ENCODE peak calls at places on chromosome 7, in eight cellular contexts. P is effector memory CD4-positive, alpha-beta T cell; U is Panc1; R is left lung; W is spleen; J is lower lobe of right lung; M is DND-41; C is right atrium auricular region. Q is an unnamed sample. For H3K4me1 and H3K27me3, the result is how much of the 10 kb centered on the place peaks cover.

GRCh38 chr7:24963218-24963617 is 16.8 kb downstream of the OSBPL3 start:
- DNase-seq in M (peak), W (peak), J (peak), P (no peak), C (peak), U (no peak), R (peak), Q (no peak)

GRCh38 chr7:2979276-2979675 is 64.4 kb downstream of the CARD11 start:
- DNase-seq in W (no peak), J (no peak), R (no peak), M (no peak), C (no peak), P (no peak), U (no peak), Q (no peak)

GRCh38 chr7:117411539-117411938 is 15.8 kb downstream of the ASZ1 start:
- DNase-seq in J (no peak), P (no peak), U (no peak), R (no peak), W (no peak), C (no peak), M (no peak), Q (no peak)

GRCh38 chr7:21469894-21470293 is 42.0 kb downstream of the SP4 start:
- DNase-seq in U (no peak), J (no peak), C (no peak), P (no peak), M (no peak), W (no peak), R (no peak), Q (no peak)

GRCh38 chr7:115216652-115217051 is 294.8 kb downstream of the MDFIC start:
- DNase-seq in P (no peak), W (no peak), J (no peak), C (no peak), R (no peak), M (no peak), U (no peak), Q (no peak)

GRCh38 chr7:17233643-17234397 is 64.6 kb upstream of the AHR start:
- DNase-seq in P (peak), U (peak), R (no peak), M (peak), J (no peak), W (no peak), C (no peak), Q (peak)

GRCh38 chr7:24574365-24574764 is 1.1 kb downstream of the PALS2 start:
- DNase-seq in W (no peak), R (no peak), C (no peak), J (no peak), P (no peak), M (no peak), U (no peak), Q (no peak)

GRCh38 chr7:92608380-92609322 is 18.5 kb upstream of the FAM133B start:
- DNase-seq in P (no peak), C (no peak), M (no peak), J (peak), R (peak), W (no peak), U (no peak), Q (no peak)

GRCh38 chr7:152752513-152752912 is 7.0 kb upstream of the ACTR3B start:
- DNase-seq in U (no peak), P (no peak), R (no peak), J (no peak), W (no peak), M (no peak), C (no peak), Q (no peak)

GRCh38 chr7:50721160-50721559 is 61.5 kb downstream of the GRB10 start:
- DNase-seq in R (no peak), W (no peak), C (no peak), J (no peak), M (no peak), U (no peak), P (no peak), Q (no peak)

GRCh38 chr7:90594791-90595317 is 1.3 kb upstream of the CDK14 start:
- DNase-seq in M (no peak), R (peak), J (no peak), U (no peak), C (peak), P (no peak), W (no peak), Q (no peak)

GRCh38 chr7:121994625-121995410 is 121.9 kb downstream of the PTPRZ1 start:
- DNase-seq in P (no peak), M (peak), U (peak), R (peak), C (peak), J (no peak), W (no peak), Q (peak)

GRCh38 chr7:334618-335357 is 44.8 kb downstream of the FOXL3 start:
- DNase-seq in P (no peak), M (no peak), W (no peak), J (no peak), U (no peak), C (no peak), R (no peak), Q (peak)

GRCh38 chr7:52017802-52018679 is 701.4 kb upstream of the COBL start:
- DNase-seq in P (no peak), M (peak), J (no peak), W (no peak), R (no peak), C (no peak), U (peak), Q (no peak)

GRCh38 chr7:101216001-101216859 is 1.2 kb downstream of the PLOD3 start:
- DNase-seq in M (no peak), W (no peak), P (no peak), R (peak), U (no peak), C (no peak), J (peak), Q (no peak)

GRCh38 chr7:2012981-2013380 is 219.8 kb downstream of the MAD1L1 start:
- DNase-seq in U (no peak), W (peak), M (no peak), R (peak), C (no peak), J (peak), P (no peak), Q (no peak)

GRCh38 chr7:16392990-16393523 is 28.3 kb downstream of the CRPPA start:
- DNase-seq in W (no peak), M (no peak), J (no peak), U (no peak), C (no peak), P (no peak), R (no peak), Q (no peak)

GRCh38 chr7:64099656-64100531 is 54.7 kb downstream of the ZNF727 start:
- DNase-seq in W (peak), J (no peak), C (peak), U (no peak), R (no peak), P (no peak), M (no peak), Q (no peak)

GRCh38 chr7:44163591-44163990 is 22.5 kb upstream of the MYL7 start:
- DNase-seq in C (no peak), M (no peak), J (no peak), R (no peak), W (no peak), P (no peak), U (no peak), Q (no peak)

GRCh38 chr7:157972914-157973313 is 614.7 kb downstream of the PTPRN2 start:
- DNase-seq in U (no peak), R (no peak), J (no peak), C (no peak), P (no peak), M (no peak), W (peak), Q (no peak)

GRCh38 chr7:2724453-2725177 is 36.6 kb downstream of the AMZ1 start:
- DNase-seq in U (no peak), P (no peak), W (peak), R (peak), M (no peak), C (no peak), J (no peak), Q (peak)

GRCh38 chr7:146116452-146117219 is at the start of gene CNTNAP2:
- DNase-seq in M (no peak), W (peak), U (no peak), J (no peak), C (no peak), P (no peak), R (no peak), Q (no peak)

GRCh38 chr7:81190997-81191747 is 272.3 kb upstream of the SEMA3C start:
- DNase-seq in J (no peak), U (peak), W (no peak), M (no peak), R (no peak), C (no peak), P (no peak), Q (no peak)

GRCh38 chr7:30921540-30921930 is 9.9 kb downstream of the AQP1 start:
- DNase-seq in J (no peak), W (peak), C (no peak), R (no peak), P (no peak), U (no peak), M (no peak), Q (no peak)

GRCh38 chr7:371779-372545 is 82.0 kb downstream of the FOXL3 start:
- DNase-seq in W (peak), C (no peak), P (no peak), M (no peak), U (no peak), R (peak), J (no peak), Q (no peak)

GRCh38 chr7:18727094-18727870 is 231.7 kb downstream of the HDAC9 start:
- DNase-seq in W (no peak), C (no peak), P (no peak), R (no peak), M (no peak), J (no peak), U (no peak), Q (no peak)

GRCh38 chr7:503575-504111 is 16.0 kb downstream of the PDGFA start:
- DNase-seq in P (no peak), U (no peak), M (no peak), J (peak), R (peak), W (peak), C (no peak), Q (no peak)

GRCh38 chr7:117069379-117069778 is 116.1 kb downstream of the ST7 start:
- DNase-seq in M (no peak), U (no peak), W (no peak), C (no peak), R (no peak), P (no peak), J (no peak), Q (no peak)

GRCh38 chr7:112410087-112410486 is 40.2 kb upstream of the IFRD1 start:
- DNase-seq in R (no peak), M (no peak), U (no peak), W (no peak), C (no peak), P (no peak), J (no peak), Q (no peak)

GRCh38 chr7:70208236-70209063 is 610.2 kb downstream of the AUTS2 start:
- DNase-seq in U (no peak), W (no peak), R (no peak), P (no peak), C (no peak), J (no peak), M (peak), Q (no peak)

GRCh38 chr7:1705856-1706255 is 35.8 kb downstream of the ELFN1 start:
- DNase-seq in C (no peak), U (no peak), M (no peak), W (peak), J (peak), R (peak), P (no peak), Q (peak)

GRCh38 chr7:6306471-6306870 is 34.0 kb upstream of the CYTH3 start:
- DNase-seq in M (no peak), R (no peak), P (no peak), C (no peak), U (peak), J (no peak), W (no peak), Q (no peak)
- H3K4me1 ChIP-seq in M (under half), R (under half), P (under half), C (under half), U (under half), J (under half), W (under half), Q (under half)

DNA sequence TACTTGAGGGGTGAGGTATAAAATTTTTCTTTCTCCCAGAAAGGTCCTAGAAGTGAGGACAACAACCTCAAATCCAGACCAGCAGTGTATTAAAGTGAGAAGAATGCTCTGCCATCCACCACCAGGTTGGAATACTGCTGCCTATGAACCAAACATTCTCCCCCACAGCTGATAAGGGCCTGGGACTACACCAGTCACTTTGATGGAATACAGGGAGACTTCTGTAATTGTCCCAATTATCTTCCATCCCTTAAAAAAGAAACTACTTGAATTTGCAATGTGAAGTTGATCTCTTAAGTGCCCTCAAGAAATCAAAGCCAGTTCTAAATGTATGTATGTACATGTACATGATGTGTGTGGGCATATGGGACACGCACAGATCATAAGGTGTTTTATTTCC is 3.0 kb downstream of the TBX20 start:
- DNase-seq in C (no peak), P (no peak), M (no peak), U (no peak), W (no peak), J (no peak), R (no peak), Q (no peak)
- H3K27me3 ChIP-seq in C (under half), P (under half), M (under half), U (half or more), W (half or more), J (half or more), R (half or more), Q (under half)

DNA sequence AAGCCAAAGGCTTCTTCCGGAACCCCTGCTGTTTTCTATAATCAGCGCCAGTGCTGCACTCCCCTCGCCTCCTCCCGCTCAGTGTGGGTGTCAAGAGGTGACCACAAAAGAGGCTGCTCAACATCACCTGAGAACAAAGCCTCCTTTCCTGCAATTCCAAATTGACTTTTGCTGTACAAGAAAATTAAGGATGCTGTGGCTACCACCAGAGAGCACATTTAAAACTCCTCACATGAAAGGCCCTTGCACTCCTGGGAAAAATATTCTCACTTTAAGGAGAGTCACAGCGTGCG is 96.4 kb downstream of the HIPK2 start:
- DNase-seq in J (no peak), U (no peak), M (no peak), W (no peak), C (no peak), P (no peak), R (no peak), Q (no peak)
- H3K27ac ChIP-seq in J (peak), U (peak), M (no peak), W (no peak), C (peak), P (no peak), R (peak), Q (no peak)

GRCh38 chr7:25967278-25968204 is 184.5 kb upstream of the NFE2L3 start:
- DNase-seq in J (no peak), M (no peak), W (no peak), C (no peak), R (no peak), P (no peak), U (no peak), Q (no peak)
- H3K4me1 ChIP-seq in J (under half), M (under half), W (under half), C (under half), R (under half), P (under half), U (under half), Q (under half)

DNA sequence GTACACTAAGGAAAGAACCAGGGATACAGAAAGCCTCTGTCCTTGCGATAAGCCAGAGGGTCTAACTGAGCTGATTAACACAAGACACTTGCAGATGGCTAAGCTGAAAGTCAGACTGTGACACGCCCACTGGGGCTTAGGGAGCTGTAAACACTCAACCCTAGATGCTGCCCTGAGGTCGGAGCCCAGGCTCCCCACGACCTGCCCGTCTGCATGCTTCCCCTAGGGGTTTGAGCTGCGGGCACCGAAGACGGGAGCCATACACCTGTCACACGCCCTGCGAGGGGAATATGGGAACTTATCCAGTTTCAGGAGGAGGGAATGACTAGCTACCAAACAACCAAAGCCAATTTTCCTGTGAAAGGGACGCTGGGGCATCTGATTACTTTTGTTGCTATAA is 96.0 kb downstream of the HTR5A start:
- DNase-seq in C (no peak), J (no peak), R (no peak), U (no peak), M (no peak), P (no peak), W (no peak), Q (no peak)
- H3K27me3 ChIP-seq in C (under half), J (under half), R (under half), U (under half), M (under half), P (under half), W (under half), Q (under half)

GRCh38 chr7:97409346-97409745 is 291.8 kb downstream of the SDHAF3 start:
- DNase-seq in R (no peak), J (no peak), M (no peak), W (no peak), P (no peak), U (no peak), C (no peak), Q (no peak)

GRCh38 chr7:97401398-97401797 is 283.9 kb downstream of the SDHAF3 start:
- DNase-seq in W (no peak), U (no peak), M (no peak), C (no peak), J (no peak), R (no peak), P (no peak), Q (no peak)

GRCh38 chr7:97407106-97407505 is 289.6 kb downstream of the SDHAF3 start:
- DNase-seq in J (no peak), M (no peak), P (no peak), C (no peak), W (no peak), R (no peak), U (no peak), Q (no peak)

DNA sequence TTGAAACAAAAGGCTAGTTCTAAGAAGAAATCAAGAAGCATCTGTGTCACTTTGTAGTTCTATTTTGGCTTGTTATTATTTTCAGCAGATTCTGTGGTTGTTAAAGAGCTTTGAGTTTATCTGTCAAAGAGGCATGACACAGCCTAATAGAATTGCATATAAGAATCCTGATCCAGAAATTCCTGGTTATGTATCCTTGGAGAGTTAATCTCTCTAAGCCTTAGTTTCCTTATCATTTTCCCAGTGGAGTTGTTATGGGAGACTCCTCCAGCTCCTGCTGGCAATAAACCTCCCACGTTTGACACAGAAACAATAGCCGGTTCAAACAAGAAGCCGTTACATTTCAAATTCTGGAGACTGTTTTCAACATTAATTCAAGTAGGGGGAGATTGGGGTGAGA is 288.3 kb downstream of the SDHAF3 start:
- DNase-seq in C (no peak), P (no peak), M (no peak), W (no peak), U (no peak), R (no peak), J (no peak), Q (no peak)
- H3K27ac ChIP-seq in C (no peak), P (no peak), M (no peak), W (no peak), U (no peak), R (no peak), J (no peak), Q (no peak)

GRCh38 chr7:151085329-151085690 is 965 bp upstream of the AGAP3 start:
- DNase-seq in W (no peak), U (no peak), J (no peak), M (no peak), P (no peak), C (no peak), R (no peak), Q (no peak)
- H3K4me1 ChIP-seq in W (half or more), U (under half), J (half or more), M (half or more), P (under half), C (under half), R (under half), Q (half or more)

GRCh38 chr7:128988372-128988771 is 50.6 kb downstream of the IRF5 start:
- DNase-seq in W (no peak), R (no peak), P (no peak), J (no peak), U (no peak), M (no peak), C (no peak), Q (no peak)
- H3K27me3 ChIP-seq in W (under half), R (under half), P (under half), J (under half), U (under half), M (under half), C (under half), Q (under half)

DNA sequence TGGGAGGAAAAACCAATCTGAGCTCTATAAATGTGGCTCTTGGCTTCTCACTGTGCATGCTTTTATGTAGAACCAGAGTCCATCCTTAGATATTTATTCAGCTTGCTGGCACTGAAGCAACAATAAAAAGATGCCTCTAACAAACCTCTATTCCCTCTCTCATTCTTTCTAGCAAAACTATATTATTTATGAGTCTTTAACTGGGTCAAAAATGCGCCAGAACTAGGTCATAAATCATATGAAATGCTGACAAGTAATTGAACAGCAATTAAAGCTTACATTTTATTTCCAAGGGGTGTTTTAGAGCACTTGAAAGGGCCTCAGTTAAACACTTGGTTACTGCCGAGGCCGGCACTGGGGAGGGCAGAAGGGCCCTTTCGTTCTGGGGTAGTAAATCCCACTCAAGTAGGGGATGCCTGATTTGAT is 14.0 kb downstream of the HOXA4 start:
- DNase-seq in W (no peak), M (no peak), C (no peak), P (no peak), R (no peak), U (no peak), J (no peak), Q (no peak)
- H3K27ac ChIP-seq in W (peak), M (no peak), C (peak), P (no peak), R (peak), U (peak), J (peak), Q (no peak)